ENCODE peak calls at places on chromosome 17, in six cellular contexts. G is NCI-H1694; V is hippocampal formation; S is T follicular helper cell; X is stimulated activated CD4-positive, alpha-beta T cell treated with anti-CD3 and anti-CD28 coated beads, Interleukin-2, amount 100 ng/mL, for 48 hours; M is RCC 7860. J is an unnamed sample.

GRCh38 chr17:47882247-47882646 is 13.8 kb upstream of the SP2 start:
- DNase-seq in G (no peak), V (no peak), S (no peak), X (no peak), M (no peak), J (no peak)

GRCh38 chr17:68462381-68463210 is 5.3 kb upstream of the WIPI1 start:
- DNase-seq in G (peak), V (peak), S (peak), X (peak), M (peak), J (peak)

GRCh38 chr17:71919896-71920295 is 200.9 kb upstream of the SOX9 start:
- DNase-seq in G (no peak), V (no peak), S (no peak), X (no peak), M (no peak), J (no peak)

GRCh38 chr17:38893612-38894011 is 23.8 kb downstream of the LASP1 start:
- DNase-seq in G (no peak), V (no peak), S (no peak), X (no peak), M (no peak), J (peak)

GRCh38 chr17:42886283-42887176 is 14.1 kb upstream of the G6PC1 start:
- DNase-seq in G (no peak), V (no peak), S (no peak), X (no peak), M (no peak), J (no peak)

GRCh38 chr17:68497885-68498319 is 14.3 kb upstream of the PRKAR1A start:
- DNase-seq in G (no peak), V (no peak), S (no peak), X (no peak), M (no peak), J (peak)

GRCh38 chr17:3681565-3681964 is 13.0 kb downstream of the EMC6 start:
- DNase-seq in G (no peak), V (no peak), S (no peak), X (no peak), M (no peak), J (no peak)

GRCh38 chr17:12765544-12765943 is 23.8 kb upstream of the ARHGAP44 start:
- DNase-seq in G (no peak), V (no peak), S (no peak), X (no peak), M (peak), J (no peak)

GRCh38 chr17:17877548-17878358 is 41.0 kb upstream of the SREBF1 start:
- DNase-seq in G (no peak), V (no peak), S (no peak), X (no peak), M (peak), J (peak)

GRCh38 chr17:13362341-13363122 is 239.2 kb downstream of the HS3ST3A1 start:
- DNase-seq in G (no peak), V (no peak), S (no peak), X (no peak), M (peak), J (no peak)

GRCh38 chr17:29107084-29107483 is 64.1 kb downstream of the PIPOX start:
- DNase-seq in G (no peak), V (peak), S (no peak), X (no peak), M (no peak), J (no peak)

GRCh38 chr17:57937492-57937891 is 17.7 kb downstream of the CUEDC1 start:
- DNase-seq in G (no peak), V (no peak), S (no peak), X (no peak), M (no peak), J (no peak)

GRCh38 chr17:1998426-1998784 is 26.7 kb downstream of the RTN4RL1 start:
- DNase-seq in G (no peak), V (no peak), S (no peak), X (no peak), M (no peak), J (no peak)

GRCh38 chr17:66248285-66248684 is 19.1 kb upstream of the APOH start:
- DNase-seq in G (no peak), V (no peak), S (no peak), X (no peak), M (no peak), J (no peak)

GRCh38 chr17:57277923-57278604 is 21.7 kb downstream of the MSI2 start:
- DNase-seq in G (no peak), V (no peak), S (no peak), X (no peak), M (no peak), J (no peak)

GRCh38 chr17:1829189-1829578 is 518 bp downstream of the SMYD4 start:
- DNase-seq in G (no peak), V (peak), S (no peak), X (no peak), M (no peak), J (peak)

GRCh38 chr17:32259596-32259995 is 6.0 kb upstream of the RHBDL3 start:
- DNase-seq in G (no peak), V (no peak), S (no peak), X (no peak), M (no peak), J (peak)

GRCh38 chr17:1143573-1143972 is 36.2 kb downstream of the ABR start:
- DNase-seq in G (no peak), V (peak), S (no peak), X (no peak), M (peak), J (no peak)

GRCh38 chr17:48333034-48333491 is 97.0 kb downstream of the SKAP1 start:
- DNase-seq in G (no peak), V (no peak), S (no peak), X (no peak), M (no peak), J (no peak)

GRCh38 chr17:82384730-82385429 is 13.3 kb downstream of the UTS2R start:
- DNase-seq in G (peak), V (no peak), S (no peak), X (no peak), M (peak), J (no peak)

GRCh38 chr17:27947005-27947406 is 53.8 kb upstream of the LYRM9 start:
- DNase-seq in G (no peak), V (no peak), S (no peak), X (no peak), M (no peak), J (peak)

GRCh38 chr17:10767237-10767636 is 36.7 kb downstream of the TMEM238L start:
- DNase-seq in G (no peak), V (no peak), S (no peak), X (no peak), M (no peak), J (no peak)

GRCh38 chr17:5513610-5514009 is 27.2 kb downstream of the MIS12 start:
- DNase-seq in G (no peak), V (no peak), S (no peak), X (no peak), M (no peak), J (no peak)

GRCh38 chr17:66939461-66940114 is 24.9 kb upstream of the CACNG4 start:
- DNase-seq in G (no peak), V (no peak), S (no peak), X (no peak), M (no peak), J (no peak)

GRCh38 chr17:40347319-40348135 is 17.0 kb downstream of the GJD3 start:
- DNase-seq in G (no peak), V (peak), S (no peak), X (no peak), M (no peak), J (peak)

GRCh38 chr17:82003411-82004381 is 19.0 kb downstream of the CENPX start:
- DNase-seq in G (no peak), V (no peak), S (no peak), X (peak), M (peak), J (no peak)

GRCh38 chr17:42233148-42233547 is 38.9 kb upstream of the GHDC start:
- DNase-seq in G (no peak), V (no peak), S (no peak), X (no peak), M (no peak), J (no peak)

GRCh38 chr17:28112199-28112995 is 69.9 kb downstream of the NLK start:
- DNase-seq in G (no peak), V (no peak), S (no peak), X (no peak), M (no peak), J (no peak)

GRCh38 chr17:29618272-29619065 is 4.2 kb downstream of the CORO6 start:
- DNase-seq in G (no peak), V (no peak), S (no peak), X (no peak), M (no peak), J (no peak)

GRCh38 chr17:48439875-48440505 is 10.0 kb upstream of the SKAP1 start:
- DNase-seq in G (no peak), V (no peak), S (peak), X (no peak), M (no peak), J (no peak)

J was measured in pons.